ENCODE peak calls at places on chromosomes 5 and 9, in five cellular contexts. I, K, D, U and C are unnamed samples.

GRCh38 chr5:10838038-10838437 is 77.0 kb upstream of the DAP start:
- DNase-seq in K (no peak), U (no peak), D (no peak), I (no peak), C (no peak)

GRCh38 chr9:87016681-87017080 is 69.4 kb upstream of the GAS1 start:
- DNase-seq in K (no peak), D (no peak), I (no peak), U (no peak), C (no peak)

GRCh38 chr5:159886312-159886711 is 30.0 kb upstream of the ADRA1B start:
- DNase-seq in D (peak; percentile 45), U (no peak), K (no peak), I (no peak), C (no peak)

GRCh38 chr9:16664211-16664610 is 206.3 kb downstream of the BNC2 start:
- DNase-seq in U (no peak), D (no peak), I (no peak), K (no peak), C (no peak)

GRCh38 chr9:96644137-96644536 is 11.0 kb downstream of the PRXL2C start:
- DNase-seq in U (no peak), K (no peak), D (no peak), I (no peak), C (no peak)

GRCh38 chr9:106893088-106893487 is 30.1 kb downstream of the ZNF462 start:
- DNase-seq in K (no peak), D (peak; percentile 89), I (no peak), U (no peak), C (no peak)

GRCh38 chr5:167732499-167732898 is 558.9 kb upstream of the WWC1 start:
- DNase-seq in I (no peak), D (no peak), K (no peak), U (no peak), C (no peak)

GRCh38 chr9:19229725-19230355 is 653 bp upstream of the DENND4C start:
- DNase-seq in U (peak; percentile 84), D (no peak), K (peak; percentile 79), I (peak; percentile 34), C (no peak)

GRCh38 chr5:74122979-74123575 is 497.1 kb downstream of the ARHGEF28 start:
- DNase-seq in U (no peak), K (no peak), D (no peak), I (no peak), C (no peak)

GRCh38 chr9:120891255-120891954 is 14.4 kb upstream of the PHF19 start:
- DNase-seq in K (no peak), U (no peak), D (peak; percentile 26), I (peak; percentile 60), C (no peak)

DNA sequence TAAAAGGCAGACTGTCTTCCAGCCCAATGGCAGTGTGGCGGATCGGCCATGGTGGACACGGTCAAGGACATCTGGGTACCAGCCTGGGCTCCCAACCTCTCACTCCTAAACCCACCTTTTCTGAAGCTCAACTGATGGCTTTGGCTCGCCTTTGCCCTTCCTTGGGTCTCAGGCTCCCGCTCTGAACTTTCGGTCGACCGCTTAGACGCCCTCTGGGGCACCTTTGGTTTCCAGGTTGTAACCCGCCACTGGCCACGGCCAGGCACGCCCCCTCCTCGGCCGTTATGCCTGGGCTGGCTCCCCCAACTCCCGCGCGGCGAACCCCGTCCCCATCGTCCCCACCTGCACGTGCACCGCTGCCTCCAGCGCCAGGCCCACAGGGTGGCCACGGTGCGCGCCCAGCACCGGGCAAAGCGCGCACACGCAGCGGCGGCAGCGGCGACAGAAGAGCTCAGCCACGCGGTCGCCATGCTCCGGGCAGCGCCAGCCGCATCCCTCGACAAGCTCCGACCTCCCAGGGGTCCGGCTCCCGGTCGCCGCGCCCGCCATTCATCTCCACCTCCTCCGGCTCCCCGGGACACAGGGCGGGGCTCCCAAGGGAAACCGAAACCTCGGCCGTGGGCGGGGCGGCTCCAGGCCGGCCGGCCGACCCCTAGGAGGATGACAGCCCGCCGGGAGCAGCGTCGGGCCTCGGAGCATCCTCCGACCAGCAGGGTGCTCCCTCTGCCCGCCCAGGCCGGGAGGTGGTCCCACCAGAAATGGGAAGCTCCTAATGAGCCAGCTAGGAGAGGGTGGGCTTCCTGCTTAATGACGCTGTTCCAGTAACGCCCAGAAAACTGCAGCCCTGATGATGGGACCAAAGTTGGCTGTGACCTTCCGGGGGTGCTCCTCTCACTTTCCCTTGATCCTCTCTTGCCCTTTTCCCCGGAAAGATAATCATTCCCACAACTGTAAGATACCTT is at the start of gene TRIM14:
- DNase-seq in U (peak; percentile 84), K (no peak), D (peak; percentile 44), I (peak; percentile 29), C (no peak)
- TF ChIP-seq CTCF in U (no peak), K (no peak), D (peak; percentile 19), I (no peak), C (no peak)

GRCh38 chr5:54030981-54031380 is 279.4 kb downstream of the ARL15 start:
- DNase-seq in U (no peak), I (no peak), K (no peak), D (no peak), C (no peak)
- TF ChIP-seq CTCF in U (no peak), I (no peak), K (no peak), D (no peak), C (no peak)

GRCh38 chr5:110590187-110590586 is 136.3 kb downstream of the TMEM232 start:
- DNase-seq in D (peak; percentile 37), I (no peak), U (no peak), K (no peak), C (no peak)
- TF ChIP-seq CTCF in D (peak; percentile 50), I (peak; percentile 52), U (peak; percentile 24), K (no peak), C (peak; percentile 44)

GRCh38 chr9:80507611-80508010 is 935.8 kb downstream of the TLE4 start:
- DNase-seq in K (no peak), U (no peak), D (no peak), I (no peak), C (no peak)

GRCh38 chr9:80504525-80505235 is 932.9 kb downstream of the TLE4 start:
- DNase-seq in U (no peak), K (no peak), D (no peak), I (no peak), C (no peak)

GRCh38 chr9:80503692-80504400 is 932.1 kb downstream of the TLE4 start:
- DNase-seq in K (no peak), U (no peak), I (no peak), D (no peak), C (no peak)

GRCh38 chr9:80509358-80509757 is 937.6 kb downstream of the TLE4 start:
- DNase-seq in K (no peak), U (no peak), I (no peak), D (no peak), C (no peak)
- TF ChIP-seq CTCF in K (no peak), U (no peak), I (no peak), D (no peak), C (no peak)

GRCh38 chr5:175542966-175543235 is 64.5 kb downstream of the SFXN1 start:
- DNase-seq in U (no peak), I (no peak), K (no peak), D (no peak), C (no peak)

GRCh38 chr5:175544108-175544511 is 65.8 kb downstream of the SFXN1 start:
- DNase-seq in K (no peak), U (no peak), D (no peak), I (no peak), C (no peak)

GRCh38 chr5:175548899-175549311 is 70.5 kb downstream of the SFXN1 start:
- DNase-seq in K (peak; percentile 26), D (no peak), I (no peak), U (no peak), C (no peak)

GRCh38 chr5:175550055-175550660 is 71.8 kb downstream of the SFXN1 start:
- DNase-seq in U (no peak), K (no peak), D (no peak), I (no peak), C (no peak)

GRCh38 chr5:175547810-175548209 is 69.5 kb downstream of the SFXN1 start:
- DNase-seq in K (no peak), I (no peak), D (no peak), U (no peak), C (no peak)
- TF ChIP-seq CTCF in K (no peak), I (no peak), D (no peak), U (no peak), C (no peak)

GRCh38 chr9:127093319-127094020 is 29.0 kb downstream of the ANGPTL2 start:
- DNase-seq in D (no peak), K (no peak), U (no peak), I (no peak), C (no peak)
- TF ChIP-seq CTCF in D (no peak), K (no peak), U (no peak), I (no peak), C (no peak)

GRCh38 chr5:94893404-94894145 is 275.1 kb downstream of the SLF1 start:
- DNase-seq in K (no peak), U (no peak), I (no peak), D (peak; percentile 28), C (no peak)
- TF ChIP-seq CTCF in K (no peak), U (no peak), I (no peak), D (peak; percentile 36), C (peak; percentile 56)

GRCh38 chr9:85502815-85503643 is 238.7 kb downstream of the AGTPBP1 start:
- DNase-seq in U (no peak), K (no peak), I (no peak), D (no peak), C (no peak)

GRCh38 chr9:85505612-85506011 is 236.1 kb downstream of the AGTPBP1 start:
- DNase-seq in K (no peak), I (no peak), U (no peak), D (no peak), C (no peak)

GRCh38 chr9:85510830-85511504 is 230.8 kb downstream of the AGTPBP1 start:
- DNase-seq in I (no peak), K (no peak), U (no peak), D (no peak), C (no peak)

GRCh38 chr9:85511746-85512145 is 230.0 kb downstream of the AGTPBP1 start:
- DNase-seq in U (no peak), K (no peak), I (no peak), D (no peak), C (no peak)

DNA sequence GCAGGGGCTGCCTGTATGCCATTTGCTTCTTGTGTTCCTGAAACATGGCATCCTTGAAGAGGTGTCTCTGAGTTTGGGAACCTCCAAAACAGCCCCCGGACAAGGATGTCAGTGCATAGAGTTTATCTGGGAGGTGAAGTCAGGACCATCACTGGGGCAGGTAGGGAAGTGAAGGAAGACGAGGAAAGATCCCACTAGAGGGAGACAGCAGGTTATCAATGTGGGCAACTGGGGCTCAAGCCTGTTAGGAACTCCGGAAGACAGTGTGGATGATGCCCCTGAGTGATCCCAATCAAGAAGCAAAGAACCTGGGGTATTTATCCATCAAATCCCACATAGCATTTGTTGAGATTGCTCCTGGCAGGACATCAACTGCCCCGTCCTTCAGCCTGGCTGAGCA is 233.1 kb downstream of the AGTPBP1 start:
- DNase-seq in D (no peak), K (no peak), I (no peak), U (no peak), C (no peak)
- TF ChIP-seq CTCF in D (peak; percentile 1), K (no peak), I (no peak), U (peak; percentile 11), C (peak; percentile 7)

DNA sequence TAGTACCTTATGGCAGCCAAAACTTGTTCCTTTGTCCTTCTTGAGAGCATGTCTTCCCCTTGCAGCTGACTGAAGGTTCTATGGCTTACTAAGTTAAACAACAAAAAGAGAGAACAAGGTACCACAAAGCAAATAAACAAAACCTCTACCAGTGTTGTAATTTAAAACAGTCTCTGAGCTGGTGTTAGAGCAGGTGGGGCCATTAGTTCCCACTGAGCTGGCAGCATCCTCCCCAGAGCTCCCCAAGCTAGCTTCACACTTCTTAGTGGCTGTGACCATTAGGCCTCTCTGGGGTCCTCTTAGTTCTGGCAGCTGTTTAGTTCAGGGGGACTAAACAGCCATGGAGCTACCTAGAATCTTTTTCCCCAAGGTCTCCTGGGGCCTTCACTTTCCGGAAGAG is 128.6 kb upstream of the ELL2 start:
- DNase-seq in D (no peak), K (no peak), U (no peak), I (no peak), C (no peak)
- TF ChIP-seq CTCF in D (no peak), K (no peak), U (no peak), I (no peak), C (no peak)